ENCODE peak calls at places on chromosome 5, in nine cellular contexts. Y, E, Q, G, B, W, J, L and M are unnamed samples.

GRCh38 chr5:166370928-166371690 is 1920.3 kb upstream of the WWC1 start:
- DNase-seq in G (no peak), Y (no peak), E (no peak), W (no peak), L (peak; percentile 1), J (no peak), Q (no peak), B (no peak), M (no peak)

GRCh38 chr5:103624748-103625147 is 62.2 kb upstream of the NUDT12 start:
- DNase-seq in Q (no peak), L (peak; percentile 4), J (no peak), G (no peak), W (no peak), B (no peak), E (no peak), Y (peak; percentile 30), M (no peak)

GRCh38 chr5:1515311-1515920 is 8.3 kb downstream of the LPCAT1 start:
- DNase-seq in L (no peak), Q (no peak), J (no peak), W (no peak), B (peak; percentile 65), Y (no peak), E (no peak), G (no peak), M (no peak)

GRCh38 chr5:148834689-148835088 is 8.3 kb downstream of the ADRB2 start:
- DNase-seq in J (no peak), B (no peak), G (no peak), W (no peak), Y (peak; percentile 36), Q (no peak), L (no peak), E (no peak), M (no peak)

GRCh38 chr5:115733607-115734006 is 82.9 kb downstream of the CDO1 start:
- DNase-seq in L (no peak), Y (no peak), E (no peak), Q (no peak), G (no peak), W (no peak), B (no peak), J (no peak), M (no peak)

GRCh38 chr5:57778528-57779175 is 296.0 kb upstream of the ACTBL2 start:
- DNase-seq in B (no peak), Q (no peak), W (no peak), G (peak; percentile 22), E (no peak), L (peak; percentile 34), J (no peak), Y (no peak), M (no peak)

GRCh38 chr5:95723632-95724369 is 7.3 kb upstream of the RHOBTB3 start:
- DNase-seq in L (no peak), Y (no peak), E (no peak), G (peak; percentile 40), W (peak; percentile 33), J (no peak), Q (no peak), B (no peak), M (no peak)

GRCh38 chr5:67234671-67235176 is 38.1 kb upstream of the CD180 start:
- DNase-seq in J (no peak), L (peak; percentile 79), G (peak; percentile 78), W (no peak), Q (peak; percentile 69), Y (peak; percentile 40), E (no peak), B (no peak), M (no peak)

GRCh38 chr5:15980835-15981234 is 198.8 kb downstream of the MARCHF11 start:
- DNase-seq in Y (no peak), Q (no peak), E (no peak), L (no peak), J (no peak), W (no peak), G (no peak), B (no peak), M (no peak)

GRCh38 chr5:106854941-106855340 is 815.8 kb downstream of the EFNA5 start:
- DNase-seq in E (no peak), Y (no peak), L (no peak), J (no peak), G (no peak), Q (no peak), W (no peak), B (no peak), M (no peak)

GRCh38 chr5:170306381-170306790 is 8.8 kb upstream of the LCP2 start:
- DNase-seq in Q (no peak), B (no peak), Y (peak; percentile 19), W (no peak), L (peak; percentile 5), E (peak; percentile 75), J (no peak), G (peak; percentile 81), M (no peak)

DNA sequence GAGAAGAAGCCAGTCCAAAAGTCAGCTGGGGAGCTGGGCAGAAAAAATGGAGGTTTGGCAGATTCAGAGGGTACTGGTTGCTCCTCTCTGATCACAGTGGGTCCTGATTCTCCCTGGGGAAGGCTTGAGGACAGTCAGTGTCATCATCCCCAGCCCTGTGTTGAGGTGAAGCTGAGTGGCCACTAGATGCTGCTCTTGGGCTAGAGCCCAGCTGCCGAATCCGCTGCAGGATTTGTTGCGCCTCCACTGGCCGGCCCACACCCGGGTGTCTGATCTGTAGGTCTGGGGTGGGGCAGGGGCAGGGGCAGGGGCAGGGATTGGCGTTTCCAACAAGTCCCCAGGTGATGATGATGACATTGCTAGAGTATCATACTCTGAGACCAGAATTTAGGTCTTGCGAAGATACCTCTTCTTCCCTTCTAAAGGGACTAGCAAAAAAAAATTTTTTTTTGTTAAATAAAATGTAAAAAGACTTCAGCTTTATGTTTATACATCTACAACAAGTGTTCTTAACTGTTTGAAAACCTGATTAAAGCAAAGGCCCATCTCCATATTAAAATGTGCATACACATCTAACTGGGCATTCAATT is 106.8 kb downstream of the PDE6A start:
- DNase-seq in W (peak; percentile 77), E (peak; percentile 87), Q (no peak), Y (peak; percentile 80), J (peak; percentile 54), G (peak; percentile 58), L (peak; percentile 87), B (no peak), M (no peak)
- TF ChIP-seq CTCF in W (peak; percentile 52), E (peak; percentile 91), Q (peak; percentile 72), Y (peak; percentile 91), J (peak; percentile 83), G (peak; percentile 86), L (peak; percentile 90), B (peak; percentile 97), M (no peak)

DNA sequence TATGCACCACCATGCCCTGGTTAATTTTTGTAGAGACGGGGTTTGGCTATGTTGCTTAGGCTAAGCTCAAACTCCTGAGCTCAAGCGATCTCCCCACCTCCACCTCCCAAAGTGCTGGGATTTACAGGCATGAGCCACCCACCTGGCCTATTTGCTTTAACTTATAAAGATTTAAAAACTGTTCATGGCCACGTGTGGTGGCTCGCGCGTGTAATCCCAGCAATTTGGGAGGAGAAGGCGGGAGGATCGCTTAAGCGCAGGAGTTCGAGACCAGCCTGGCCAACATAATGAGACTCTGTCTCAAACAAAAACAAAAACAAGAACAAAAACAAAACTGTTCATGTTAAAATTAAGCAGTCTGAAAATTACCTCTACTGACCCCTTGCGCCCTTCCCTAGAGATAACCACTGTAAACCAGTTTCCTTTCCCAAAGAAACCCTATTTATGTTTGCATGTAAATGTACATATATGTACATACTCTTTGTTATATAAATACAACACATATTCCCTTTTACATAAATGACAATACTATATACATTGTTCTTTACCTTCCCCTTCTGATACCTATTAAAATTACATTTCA is 1.5 kb downstream of the AK6 start:
- DNase-seq in Q (no peak), L (no peak), W (no peak), B (no peak), J (no peak), G (no peak), E (no peak), Y (no peak), M (no peak)
- TF ChIP-seq CTCF in Q (no peak), L (no peak), W (no peak), B (no peak), J (no peak), G (no peak), E (no peak), Y (no peak), M (no peak)

DNA sequence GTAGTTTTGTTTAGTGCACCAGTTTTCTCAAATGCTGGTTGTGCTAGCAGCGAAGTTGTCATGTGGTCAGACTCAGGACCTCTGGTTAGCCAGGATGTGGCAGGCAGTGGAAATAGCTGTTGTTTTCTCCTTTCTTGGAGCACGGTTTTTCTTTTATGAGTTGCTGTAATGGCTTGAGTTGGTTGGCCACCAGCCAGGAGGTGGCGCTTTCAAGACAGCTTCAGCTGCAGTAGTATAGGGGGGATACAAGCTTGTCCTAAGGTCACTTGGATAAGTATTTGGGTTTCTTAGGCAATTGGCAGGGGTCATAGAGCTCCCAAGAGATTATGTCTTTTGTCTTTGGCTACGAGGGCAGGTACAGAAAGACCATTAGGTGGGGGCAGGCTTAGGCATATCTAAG is 274.2 kb upstream of the TARS1 start:
- DNase-seq in J (no peak), B (no peak), L (no peak), Q (no peak), W (no peak), E (no peak), Y (no peak), G (no peak), M (no peak)
- TF ChIP-seq CTCF in J (no peak), B (no peak), L (no peak), Q (no peak), W (no peak), E (no peak), Y (no peak), G (no peak), M (no peak)

GRCh38 chr5:53263151-53263550 is 153.6 kb upstream of the MOCS2 start:
- DNase-seq in G (peak; percentile 39), B (no peak), Q (no peak), Y (no peak), J (no peak), W (no peak), E (no peak), L (peak; percentile 26), M (no peak)

GRCh38 chr5:53261245-53261644 is 151.7 kb upstream of the MOCS2 start:
- DNase-seq in Y (no peak), G (no peak), E (no peak), L (peak; percentile 41), B (no peak), W (no peak), Q (no peak), J (no peak), M (no peak)

GRCh38 chr5:53265043-53265442 is 155.5 kb upstream of the MOCS2 start:
- DNase-seq in G (no peak), Q (no peak), B (no peak), W (no peak), E (no peak), Y (peak; percentile 52), L (no peak), J (no peak), M (no peak)

GRCh38 chr5:53260446-53260845 is 150.9 kb upstream of the MOCS2 start:
- DNase-seq in Y (no peak), L (no peak), W (no peak), J (no peak), Q (no peak), E (no peak), G (no peak), B (no peak), M (no peak)

DNA sequence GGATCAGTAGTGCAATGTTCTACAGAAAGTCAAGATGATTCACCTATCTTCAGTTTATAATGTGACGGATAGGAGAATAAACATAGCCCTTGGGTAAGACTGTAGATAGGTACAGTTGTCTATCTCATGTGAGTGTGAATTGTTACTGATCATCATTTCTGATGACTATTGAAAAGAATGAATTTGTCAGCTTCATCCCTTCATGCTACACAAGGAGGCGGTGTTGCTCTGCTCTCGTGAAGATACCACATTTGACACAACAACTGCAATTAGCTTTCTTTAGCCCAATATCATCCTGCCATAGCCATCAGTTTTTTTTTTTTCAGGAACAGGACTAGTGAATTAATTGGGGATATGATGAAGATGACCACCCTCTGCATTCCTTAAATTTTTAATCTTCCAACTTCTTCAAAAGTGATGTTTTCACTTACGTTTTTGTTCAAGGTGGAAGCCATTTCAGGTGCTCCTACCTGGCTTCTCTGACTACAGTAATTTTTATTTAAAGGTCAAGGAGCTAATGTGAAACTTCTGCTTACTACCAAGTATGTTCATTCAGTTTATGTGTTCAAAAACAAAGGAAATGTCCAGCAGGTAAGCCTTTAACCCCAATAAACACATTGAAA is 152.9 kb upstream of the MOCS2 start:
- DNase-seq in W (peak; percentile 45), B (no peak), Y (peak; percentile 77), Q (no peak), J (peak; percentile 8), E (peak; percentile 29), L (peak; percentile 87), G (peak; percentile 64), M (no peak)
- TF ChIP-seq CTCF in W (peak; percentile 33), B (peak; percentile 84), Y (peak; percentile 73), Q (peak; percentile 52), J (peak; percentile 67), E (peak; percentile 60), L (peak; percentile 53), G (peak; percentile 74), M (no peak)